ENCODE peak calls at places on chromosomes 11 and 22, in six cellular contexts. K, O, M, D, F and I are unnamed samples.

GRCh38 chr11:45661417-45662055 is 3.9 kb downstream of the CHST1 start:
- DNase-seq in D (no peak), K (no peak), M (no peak), O (no peak), F (no peak), I (peak)

GRCh38 chr22:22893891-22894739 is 6.5 kb downstream of the IGLL5 start:
- DNase-seq in O (no peak), F (peak), M (peak), K (no peak), D (no peak), I (no peak)

GRCh38 chr22:37163618-37164534 is 14.2 kb upstream of the IL2RB start:
- DNase-seq in D (no peak), K (no peak), O (no peak), F (peak), M (no peak), I (no peak)

GRCh38 chr11:35148163-35148562 is 9.2 kb downstream of the CD44 start:
- DNase-seq in O (no peak), M (no peak), D (no peak), F (peak), K (no peak), I (no peak)

GRCh38 chr11:17457361-17458104 is 19.1 kb downstream of the ABCC8 start:
- DNase-seq in F (no peak), D (no peak), M (no peak), K (no peak), O (no peak), I (no peak)

GRCh38 chr22:47322854-47323253 is 560.4 kb downstream of the TBC1D22A start:
- DNase-seq in D (no peak), F (no peak), M (no peak), O (no peak), K (no peak), I (no peak)

GRCh38 chr22:17770180-17771077 is 3.8 kb downstream of the BID start:
- DNase-seq in F (no peak), D (no peak), M (peak), O (no peak), K (no peak), I (no peak)

GRCh38 chr11:111645657-111646316 is 43.5 kb downstream of the SIK2 start:
- DNase-seq in D (no peak), O (no peak), F (no peak), K (no peak), M (no peak), I (no peak)

GRCh38 chr22:39236321-39237275 is 8.2 kb downstream of the PDGFB start:
- DNase-seq in M (no peak), D (peak), K (peak), O (no peak), F (peak), I (no peak)

GRCh38 chr22:22748297-22748743 is 103.9 kb downstream of the GGTLC2 start:
- DNase-seq in O (peak), D (peak), K (no peak), F (peak), M (peak), I (no peak)

GRCh38 chr22:41976961-41977566 is 7.8 kb downstream of the SEPTIN3 start:
- DNase-seq in K (no peak), D (peak), F (no peak), M (no peak), O (no peak), I (no peak)

GRCh38 chr11:91248199-91248807 is 976.3 kb upstream of the FAT3 start:
- DNase-seq in K (no peak), O (peak), M (no peak), D (peak), F (no peak), I (no peak)

GRCh38 chr11:69807416-69807815 is 11.8 kb downstream of the FGF3 start:
- DNase-seq in M (no peak), F (no peak), O (no peak), K (no peak), D (no peak), I (no peak)

GRCh38 chr11:117473692-117474091 is 146.0 kb downstream of the CEP164 start:
- DNase-seq in K (no peak), O (no peak), M (no peak), F (no peak), D (no peak), I (no peak)

GRCh38 chr11:2698386-2699184 is 1.2 kb downstream of the KCNQ1OT1 start:
- DNase-seq in D (peak), F (peak), M (peak), O (no peak), K (no peak), I (peak)

GRCh38 chr11:12090761-12091261 is 19.6 kb upstream of the MICAL2 start:
- DNase-seq in D (peak), O (no peak), M (no peak), F (peak), K (no peak), I (no peak)

GRCh38 chr11:76838422-76839068 is 22.2 kb upstream of the ACER3 start:
- DNase-seq in O (no peak), M (no peak), F (no peak), D (no peak), K (no peak), I (no peak)
- H3K27ac ChIP-seq in O (no peak), M (no peak), F (no peak), D (peak), K (peak), I (no peak)

DNA sequence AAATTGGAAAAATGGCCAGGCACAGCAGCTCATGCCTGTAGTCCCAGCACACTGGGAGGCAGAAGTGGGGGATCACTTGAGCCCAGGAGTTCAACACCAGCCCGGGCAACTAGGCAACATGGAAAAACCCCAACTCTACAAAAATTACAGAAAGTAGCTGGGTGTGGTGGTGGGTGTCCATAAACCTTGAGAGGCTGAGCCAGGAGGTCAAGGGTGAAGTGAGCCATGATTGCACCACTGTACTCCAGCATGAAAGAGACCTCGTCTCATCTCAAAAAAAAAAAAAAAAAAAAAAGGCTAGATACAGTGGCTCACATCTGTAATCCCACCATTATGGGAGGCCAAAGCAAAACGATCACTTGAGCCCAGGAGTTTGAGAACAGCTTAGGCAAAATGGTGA is 22.2 kb downstream of the DDX6 start:
- DNase-seq in M (no peak), D (no peak), O (no peak), F (no peak), K (no peak), I (no peak)
- TF ChIP-seq POLR2A in M (no peak), D (no peak), O (no peak), F (no peak), K (no peak), I (no peak)

DNA sequence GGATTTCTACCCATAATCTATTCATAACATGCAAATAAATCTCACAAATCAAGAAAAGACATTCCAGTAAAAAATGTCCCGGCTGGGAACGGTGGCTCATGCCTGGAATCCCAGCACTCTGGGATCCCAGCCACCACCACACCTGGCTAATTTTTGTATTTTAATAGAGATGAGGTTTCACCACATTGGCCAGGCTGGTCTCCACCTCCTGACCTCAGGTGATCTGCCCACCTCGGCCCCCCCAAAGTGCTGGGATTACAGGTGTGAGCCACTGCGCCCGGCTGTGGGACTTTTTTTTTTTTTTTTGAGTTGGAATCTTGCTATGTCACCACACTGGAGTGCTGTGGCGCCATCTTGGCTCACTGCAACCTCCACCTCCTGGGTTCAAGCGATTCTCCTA is 4.7 kb downstream of the CHID1 start:
- DNase-seq in O (no peak), D (peak), F (no peak), M (no peak), K (no peak), I (no peak)
- H3K27ac ChIP-seq in O (no peak), D (peak), F (no peak), M (no peak), K (no peak), I (no peak)

GRCh38 chr11:93734427-93735222 is 6.7 kb downstream of the TAF1D start:
- DNase-seq in O (no peak), K (no peak), M (no peak), F (no peak), D (no peak), I (no peak)
- TF ChIP-seq POLR2A in O (no peak), K (no peak), M (no peak), F (no peak), D (no peak), I (no peak)